ENCODE peak calls at places on chromosome 5, in five cellular contexts. T is A549, M is HCT116, O is GM23338, Y is SK-N-SH. I is an unnamed sample.

GRCh38 chr5:56356121-56356875 is 123.2 kb upstream of the ANKRD55 start:
- DNase-seq in T (no peak), M (no peak), O (no peak), Y (no peak), I (no peak)

GRCh38 chr5:94830520-94830919 is 212.1 kb downstream of the SLF1 start:
- DNase-seq in T (no peak), M (peak; percentile 8), O (peak; percentile 54), Y (peak; percentile 11), I (no peak)

GRCh38 chr5:96584712-96585111 is 77.5 kb upstream of the CAST start:
- DNase-seq in T (no peak), M (no peak), O (no peak), Y (no peak), I (peak; percentile 23)

GRCh38 chr5:93300945-93301344 is 280.1 kb downstream of the NR2F1-AS1 start:
- DNase-seq in T (no peak), M (no peak), O (no peak), Y (no peak), I (no peak)

GRCh38 chr5:165232187-165232586 is 1726.8 kb downstream of the MAT2B start:
- DNase-seq in T (no peak), M (no peak), O (peak; percentile 7), Y (no peak), I (no peak)

GRCh38 chr5:1330146-1330846 is 14.6 kb downstream of the CLPTM1L start:
- DNase-seq in T (no peak), M (no peak), O (no peak), Y (no peak), I (no peak)

GRCh38 chr5:1919209-1919566 is 36.5 kb upstream of the IRX4 start:
- DNase-seq in T (no peak), M (no peak), O (no peak), Y (no peak), I (no peak)

GRCh38 chr5:133485468-133485867 is 126.9 kb downstream of the FSTL4 start:
- DNase-seq in T (no peak), M (no peak), O (no peak), Y (no peak), I (no peak)

GRCh38 chr5:99922386-99922785 is 612.8 kb upstream of the FAM174A start:
- DNase-seq in T (no peak), M (no peak), O (no peak), Y (no peak), I (no peak)

GRCh38 chr5:132105688-132106087 is 32.1 kb downstream of the CSF2 start:
- DNase-seq in T (no peak), M (no peak), O (no peak), Y (peak; percentile 56), I (no peak)

GRCh38 chr5:134092875-134093274 is 21.6 kb upstream of the TCF7 start:
- DNase-seq in T (no peak), M (no peak), O (no peak), Y (no peak), I (no peak)

GRCh38 chr5:72955143-72955767 is 586 bp upstream of the FCHO2 start:
- DNase-seq in T (no peak), M (no peak), O (peak; percentile 78), Y (no peak), I (no peak)

GRCh38 chr5:88807327-88807726 is 75.7 kb downstream of the MEF2C start:
- DNase-seq in T (no peak), M (no peak), O (no peak), Y (no peak), I (no peak)

GRCh38 chr5:88805151-88805784 is 77.7 kb downstream of the MEF2C start:
- DNase-seq in T (no peak), M (no peak), O (no peak), Y (no peak), I (no peak)

GRCh38 chr5:88806338-88806737 is 76.6 kb downstream of the MEF2C start:
- DNase-seq in T (no peak), M (no peak), O (no peak), Y (no peak), I (no peak)

GRCh38 chr5:88804444-88804843 is 78.5 kb downstream of the MEF2C start:
- DNase-seq in T (no peak), M (no peak), O (no peak), Y (no peak), I (no peak)

DNA sequence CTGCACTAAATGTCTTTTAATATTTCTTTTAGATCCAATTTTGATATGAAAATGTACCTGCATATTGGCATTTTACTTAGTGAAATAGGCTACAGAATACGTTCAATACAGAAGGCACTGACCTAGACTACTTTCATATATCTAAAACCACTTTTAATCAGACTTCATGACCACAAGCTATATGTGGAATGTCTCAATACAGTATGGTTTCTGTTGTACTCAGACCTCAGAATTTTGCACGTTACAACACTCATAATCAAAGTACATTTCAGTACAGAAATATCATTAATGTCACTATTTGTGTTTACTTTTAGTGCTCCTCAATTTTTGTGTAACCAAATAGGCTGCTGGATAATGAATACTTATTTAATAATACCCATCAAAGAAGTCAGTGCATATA is 74.8 kb downstream of the MEF2C start:
- DNase-seq in T (no peak), M (no peak), O (no peak), Y (no peak), I (no peak)
- H3K4me3 ChIP-seq in T (no peak overlapping the region), M (no peak overlapping the region), O (no peak overlapping the region), Y (no peak overlapping the region), I (no peak overlapping the region)

GRCh38 chr5:179307006-179307800 is 38.1 kb downstream of the ADAMTS2 start:
- DNase-seq in T (no peak), M (no peak), O (no peak), Y (no peak), I (no peak)
- TF ChIP-seq REST in T (no peak), M (no peak), O (no peak), Y (no peak), I (no peak)

GRCh38 chr5:111742595-111742994 is 14.4 kb downstream of the NREP start:
- DNase-seq in T (no peak), M (no peak), O (no peak), Y (no peak), I (no peak)

GRCh38 chr5:111745075-111745474 is 11.9 kb downstream of the NREP start:
- DNase-seq in T (no peak), M (no peak), O (no peak), Y (no peak), I (no peak)

GRCh38 chr5:111743521-111743920 is 13.5 kb downstream of the NREP start:
- DNase-seq in T (no peak), M (no peak), O (no peak), Y (no peak), I (no peak)

GRCh38 chr5:111743993-111744392 is 13.0 kb downstream of the NREP start:
- DNase-seq in T (no peak), M (no peak), O (no peak), Y (no peak), I (no peak)

DNA sequence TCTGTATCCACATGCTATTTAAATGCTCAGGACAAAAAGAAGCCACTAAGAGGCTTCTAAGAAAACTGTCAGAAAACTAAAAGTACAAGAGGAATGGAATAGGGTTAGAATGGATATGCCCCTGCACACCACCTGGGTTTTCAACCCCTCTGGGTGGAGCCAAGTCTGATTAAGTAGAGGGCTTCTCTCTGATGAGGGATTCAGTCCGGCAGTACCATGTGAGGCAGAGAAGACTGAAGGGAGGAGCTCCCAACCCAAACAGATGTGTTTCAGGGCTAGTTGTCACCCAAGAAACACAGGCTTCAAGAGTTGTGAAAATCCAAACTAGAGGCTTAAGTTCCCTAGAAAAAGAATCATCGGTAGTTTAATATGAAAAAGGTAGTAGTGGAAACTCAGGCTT is 12.5 kb downstream of the NREP start:
- DNase-seq in T (no peak), M (no peak), O (no peak), Y (no peak), I (no peak)
- H3K4me3 ChIP-seq in T (no peak overlapping the region), M (no peak overlapping the region), O (no peak overlapping the region), Y (no peak overlapping the region), I (no peak overlapping the region)

GRCh38 chr5:149423287-149424268 is 44.5 kb upstream of the IL17B start:
- DNase-seq in T (no peak), M (no peak), O (no peak), Y (peak; percentile 58), I (no peak)
- TF ChIP-seq REST in T (no peak), M (no peak), O (no peak), Y (no peak), I (no peak)